ENCODE peak calls at places on chromosomes 4 and X, in eight cellular contexts. One of them, this sample, is unnamed.
A peak's percentile ranks its signal among the peaks of the same experiment; 100 is the strongest.

GRCh38 chr4:112970903-112971302 is 78.5 kb upstream of the ANK2 start:
- DNase-seq in transverse colon: no peak
- DNase-seq in progenitor cell of endocrine pancreas: no peak
- DNase-seq in ovary: no peak
- DNase-seq in lower leg skin: no peak
- DNase-seq in HFFc6: no peak
- DNase-seq in IMR-90: no peak
- DNase-seq in MCF 10A: no peak
- DNase-seq in this sample: no peak

GRCh38 chr4:139740531-139741041 is 75.0 kb downstream of the MGST2 start:
- DNase-seq in transverse colon: peak; percentile 39
- DNase-seq in progenitor cell of endocrine pancreas: no peak
- DNase-seq in ovary: peak; percentile 61
- DNase-seq in lower leg skin: peak; percentile 91
- DNase-seq in HFFc6: peak; percentile 75
- DNase-seq in IMR-90: peak; percentile 97
- DNase-seq in MCF 10A: peak; percentile 93
- DNase-seq in this sample: no peak

GRCh38 chrX:150731795-150732194 is 38.6 kb downstream of the MTMR1 start:
- DNase-seq in transverse colon: no peak
- DNase-seq in progenitor cell of endocrine pancreas: no peak
- DNase-seq in ovary: no peak
- DNase-seq in lower leg skin: no peak
- DNase-seq in HFFc6: peak; percentile 85
- DNase-seq in IMR-90: peak; percentile 97
- DNase-seq in MCF 10A: peak; percentile 93
- DNase-seq in this sample: no peak

GRCh38 chr4:155629183-155629825 is 37.3 kb upstream of the GUCY1A1 start:
- DNase-seq in transverse colon: no peak
- DNase-seq in progenitor cell of endocrine pancreas: no peak
- DNase-seq in ovary: no peak
- DNase-seq in lower leg skin: no peak
- DNase-seq in HFFc6: peak; percentile 63
- DNase-seq in IMR-90: peak; percentile 59
- DNase-seq in MCF 10A: peak; percentile 21
- DNase-seq in this sample: no peak

GRCh38 chr4:56844817-56845580 is 23.5 kb upstream of the SPINK2 start:
- DNase-seq in transverse colon: no peak
- DNase-seq in progenitor cell of endocrine pancreas: no peak
- DNase-seq in ovary: no peak
- DNase-seq in lower leg skin: no peak
- DNase-seq in HFFc6: no peak
- DNase-seq in IMR-90: no peak
- DNase-seq in MCF 10A: no peak
- DNase-seq in this sample: no peak

GRCh38 chr4:57153207-57153606 is 43.0 kb upstream of the IGFBP7 start:
- DNase-seq in transverse colon: no peak
- DNase-seq in progenitor cell of endocrine pancreas: no peak
- DNase-seq in ovary: no peak
- DNase-seq in lower leg skin: no peak
- DNase-seq in HFFc6: no peak
- DNase-seq in IMR-90: no peak
- DNase-seq in MCF 10A: no peak
- DNase-seq in this sample: no peak

GRCh38 chrX:40240844-40241243 is 143.1 kb upstream of the BCOR start:
- DNase-seq in transverse colon: no peak
- DNase-seq in progenitor cell of endocrine pancreas: no peak
- DNase-seq in ovary: no peak
- DNase-seq in lower leg skin: no peak
- DNase-seq in HFFc6: no peak
- DNase-seq in IMR-90: no peak
- DNase-seq in MCF 10A: no peak
- DNase-seq in this sample: no peak

GRCh38 chrX:79259073-79259689 is 108.0 kb downstream of the ITM2A start:
- DNase-seq in transverse colon: no peak
- DNase-seq in progenitor cell of endocrine pancreas: no peak
- DNase-seq in ovary: no peak
- DNase-seq in lower leg skin: no peak
- DNase-seq in HFFc6: no peak
- DNase-seq in IMR-90: no peak
- DNase-seq in MCF 10A: no peak
- DNase-seq in this sample: peak; percentile 22

GRCh38 chr4:120765271-120765985 is 157.1 kb downstream of the PRDM5 start:
- DNase-seq in transverse colon: no peak
- DNase-seq in progenitor cell of endocrine pancreas: no peak
- DNase-seq in ovary: no peak
- DNase-seq in lower leg skin: no peak
- DNase-seq in HFFc6: no peak
- DNase-seq in IMR-90: no peak
- DNase-seq in MCF 10A: no peak
- DNase-seq in this sample: no peak

DNA sequence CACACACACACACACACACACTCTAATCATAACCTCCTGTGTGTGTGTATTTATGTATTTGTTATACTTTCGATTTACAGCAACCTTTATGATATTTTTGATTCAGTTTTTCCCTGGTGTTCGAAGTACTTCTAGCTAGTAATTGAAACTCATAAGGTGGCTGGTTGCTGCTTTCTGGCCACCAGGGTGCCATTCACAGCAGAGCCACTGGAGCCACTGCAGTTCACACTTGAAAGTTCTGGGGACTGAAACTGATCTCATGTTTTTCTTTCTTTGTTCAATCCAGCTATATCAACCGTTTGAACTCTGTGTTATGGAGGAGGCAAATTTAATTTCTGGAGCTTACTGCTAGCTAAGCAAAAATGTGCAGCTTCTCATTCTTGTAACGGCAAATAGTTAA is 419.4 kb downstream of the ADGRL3 start:
- DNase-seq in transverse colon: no peak
- DNase-seq in progenitor cell of endocrine pancreas: no peak
- DNase-seq in ovary: no peak
- DNase-seq in lower leg skin: no peak
- DNase-seq in HFFc6: no peak
- DNase-seq in IMR-90: no peak
- DNase-seq in MCF 10A: no peak
- DNase-seq in this sample: no peak
- TF ChIP-seq CTCF in transverse colon: no peak
- TF ChIP-seq CTCF in progenitor cell of endocrine pancreas: peak; percentile 49
- TF ChIP-seq CTCF in ovary: no peak
- TF ChIP-seq CTCF in lower leg skin: no peak
- TF ChIP-seq CTCF in HFFc6: no peak
- TF ChIP-seq CTCF in IMR-90: no peak
- TF ChIP-seq CTCF in MCF 10A: no peak
- TF ChIP-seq CTCF in this sample: no peak

DNA sequence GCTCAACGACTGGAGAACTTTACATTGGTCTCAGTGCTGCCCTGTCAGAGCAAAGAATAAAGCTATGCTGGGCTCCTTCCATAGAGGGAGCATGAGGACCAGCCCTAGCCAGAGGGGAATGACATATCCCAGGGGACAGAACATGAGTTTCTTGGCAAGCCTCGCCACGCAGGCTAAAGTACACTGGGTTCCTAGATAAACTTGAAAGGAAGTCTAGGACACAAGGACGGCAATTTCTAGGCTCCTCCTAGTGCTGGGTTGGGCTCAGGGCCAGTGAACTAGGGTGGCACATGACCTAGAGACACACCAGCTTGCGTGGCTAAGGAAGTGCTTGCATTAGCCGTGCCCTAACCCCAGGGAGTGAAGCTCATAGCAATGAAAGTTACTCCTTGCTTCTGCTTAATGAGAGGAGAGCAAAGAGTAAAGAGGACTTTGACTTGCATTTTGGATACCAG is 141.0 kb downstream of the MAB21L2 start:
- DNase-seq in transverse colon: peak; percentile 92
- DNase-seq in progenitor cell of endocrine pancreas: no peak
- DNase-seq in ovary: peak; percentile 79
- DNase-seq in lower leg skin: peak; percentile 91
- DNase-seq in HFFc6: no peak
- DNase-seq in IMR-90: no peak
- DNase-seq in MCF 10A: peak; percentile 93
- DNase-seq in this sample: no peak
- TF ChIP-seq CTCF in transverse colon: peak; percentile 46
- TF ChIP-seq CTCF in progenitor cell of endocrine pancreas: no peak
- TF ChIP-seq CTCF in ovary: no peak
- TF ChIP-seq CTCF in lower leg skin: no peak
- TF ChIP-seq CTCF in HFFc6: no peak
- TF ChIP-seq CTCF in IMR-90: no peak
- TF ChIP-seq CTCF in MCF 10A: peak; percentile 24
- TF ChIP-seq CTCF in this sample: no peak

DNA sequence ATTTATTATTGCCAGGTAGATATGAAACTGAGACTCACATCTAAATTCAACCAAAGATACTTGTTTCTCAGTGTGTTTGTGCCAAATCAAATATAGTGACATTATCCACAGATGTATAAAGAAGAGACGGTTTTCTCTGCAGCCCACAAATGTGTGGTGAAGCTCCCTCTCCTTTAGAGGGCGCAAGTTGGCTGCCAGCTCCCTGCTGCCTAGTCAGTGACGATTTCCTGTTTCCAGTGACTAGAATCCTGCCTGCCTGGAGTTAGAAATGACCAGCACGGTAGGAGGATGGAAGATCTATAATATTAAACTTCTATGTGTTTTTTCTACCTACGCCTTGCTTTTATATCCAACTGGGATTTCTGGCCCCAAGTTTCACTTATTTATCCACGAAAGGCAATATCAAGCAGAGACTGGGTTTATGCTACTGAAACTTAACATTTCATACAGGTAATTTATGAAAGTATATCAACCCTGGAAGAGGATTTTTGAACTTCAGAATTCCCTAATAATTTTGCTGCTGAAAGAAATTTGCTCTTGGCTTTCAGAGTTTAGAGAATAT is 1793.7 kb upstream of the TENM3 start:
- DNase-seq in transverse colon: no peak
- DNase-seq in progenitor cell of endocrine pancreas: no peak
- DNase-seq in ovary: no peak
- DNase-seq in lower leg skin: no peak
- DNase-seq in HFFc6: no peak
- DNase-seq in IMR-90: peak; percentile 21
- DNase-seq in MCF 10A: peak; percentile 77
- DNase-seq in this sample: peak; percentile 37
- TF ChIP-seq CTCF in transverse colon: no peak
- TF ChIP-seq CTCF in progenitor cell of endocrine pancreas: peak; percentile 71
- TF ChIP-seq CTCF in ovary: no peak
- TF ChIP-seq CTCF in lower leg skin: no peak
- TF ChIP-seq CTCF in HFFc6: no peak
- TF ChIP-seq CTCF in IMR-90: peak; percentile 26
- TF ChIP-seq CTCF in MCF 10A: peak; percentile 69
- TF ChIP-seq CTCF in this sample: peak; percentile 28

GRCh38 chrX:37926700-37927099 is 79.3 kb upstream of the DYNLT3 start:
- DNase-seq in transverse colon: no peak
- DNase-seq in progenitor cell of endocrine pancreas: no peak
- DNase-seq in ovary: no peak
- DNase-seq in lower leg skin: no peak
- DNase-seq in HFFc6: peak; percentile 32
- DNase-seq in IMR-90: peak; percentile 41
- DNase-seq in MCF 10A: peak; percentile 45
- DNase-seq in this sample: no peak
- TF ChIP-seq CTCF in transverse colon: peak; percentile 47
- TF ChIP-seq CTCF in progenitor cell of endocrine pancreas: peak; percentile 56
- TF ChIP-seq CTCF in ovary: peak; percentile 43
- TF ChIP-seq CTCF in lower leg skin: no peak
- TF ChIP-seq CTCF in HFFc6: peak; percentile 78
- TF ChIP-seq CTCF in IMR-90: peak; percentile 61
- TF ChIP-seq CTCF in MCF 10A: peak; percentile 52
- TF ChIP-seq CTCF in this sample: peak; percentile 27

DNA sequence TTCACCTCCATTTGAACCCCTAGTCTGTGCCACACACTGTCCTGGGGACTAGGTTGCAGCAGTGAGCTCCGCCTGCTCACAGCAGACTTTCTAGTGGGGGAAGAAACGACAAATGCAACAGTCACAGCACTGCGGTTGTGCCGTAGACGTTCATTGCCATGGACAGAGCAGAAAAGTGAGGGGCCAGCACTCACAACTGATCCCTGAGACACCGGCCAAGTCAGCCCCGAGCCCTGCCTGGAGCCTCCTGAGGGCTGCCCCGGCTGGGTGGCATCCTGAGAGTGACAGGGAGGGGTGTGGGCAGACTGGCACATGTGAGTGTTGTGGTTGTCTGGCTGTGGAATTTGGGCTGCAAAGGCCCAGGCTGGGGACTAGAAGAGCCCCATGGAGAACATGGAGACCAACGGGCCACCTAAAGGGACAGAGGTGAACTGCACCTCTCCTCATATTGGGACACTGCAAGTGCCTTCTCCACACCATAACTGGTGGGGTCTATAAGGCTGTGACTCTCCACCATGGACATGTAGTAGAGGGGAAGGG is 4.6 kb downstream of the DUSP9 start:
- DNase-seq in transverse colon: no peak
- DNase-seq in progenitor cell of endocrine pancreas: no peak
- DNase-seq in ovary: no peak
- DNase-seq in lower leg skin: peak; percentile 48
- DNase-seq in HFFc6: no peak
- DNase-seq in IMR-90: no peak
- DNase-seq in MCF 10A: peak; percentile 14
- DNase-seq in this sample: no peak
- TF ChIP-seq CTCF in transverse colon: peak; percentile 12
- TF ChIP-seq CTCF in progenitor cell of endocrine pancreas: peak; percentile 42
- TF ChIP-seq CTCF in ovary: no peak
- TF ChIP-seq CTCF in lower leg skin: no peak
- TF ChIP-seq CTCF in HFFc6: peak; percentile 56
- TF ChIP-seq CTCF in IMR-90: peak; percentile 14
- TF ChIP-seq CTCF in MCF 10A: peak; percentile 12
- TF ChIP-seq CTCF in this sample: no peak

GRCh38 chrX:119573222-119573621 is 1.1 kb upstream of the UBE2A start:
- DNase-seq in transverse colon: no peak
- DNase-seq in progenitor cell of endocrine pancreas: no peak
- DNase-seq in ovary: no peak
- DNase-seq in lower leg skin: no peak
- DNase-seq in HFFc6: no peak
- DNase-seq in IMR-90: no peak
- DNase-seq in MCF 10A: no peak
- DNase-seq in this sample: no peak

GRCh38 chrX:119570351-119570835 is 4.0 kb upstream of the UBE2A start:
- DNase-seq in transverse colon: no peak
- DNase-seq in progenitor cell of endocrine pancreas: no peak
- DNase-seq in ovary: no peak
- DNase-seq in lower leg skin: no peak
- DNase-seq in HFFc6: no peak
- DNase-seq in IMR-90: no peak
- DNase-seq in MCF 10A: no peak
- DNase-seq in this sample: no peak

GRCh38 chrX:119573840-119574393 is 446 bp upstream of the UBE2A start:
- DNase-seq in transverse colon: no peak
- DNase-seq in progenitor cell of endocrine pancreas: no peak
- DNase-seq in ovary: peak; percentile 45
- DNase-seq in lower leg skin: no peak
- DNase-seq in HFFc6: peak; percentile 8
- DNase-seq in IMR-90: peak; percentile 20
- DNase-seq in MCF 10A: peak; percentile 42
- DNase-seq in this sample: peak; percentile 28

GRCh38 chrX:119579414-119579813 is 5.1 kb downstream of the UBE2A start:
- DNase-seq in transverse colon: no peak
- DNase-seq in progenitor cell of endocrine pancreas: no peak
- DNase-seq in ovary: no peak
- DNase-seq in lower leg skin: no peak
- DNase-seq in HFFc6: no peak
- DNase-seq in IMR-90: no peak
- DNase-seq in MCF 10A: no peak
- DNase-seq in this sample: no peak

GRCh38 chrX:119574394-119575266 is at the start of gene UBE2A:
- DNase-seq in transverse colon: peak; percentile 92
- DNase-seq in progenitor cell of endocrine pancreas: peak; percentile 80
- DNase-seq in ovary: peak; percentile 91
- DNase-seq in lower leg skin: peak; percentile 98
- DNase-seq in HFFc6: peak; percentile 80
- DNase-seq in IMR-90: peak; percentile 87
- DNase-seq in MCF 10A: peak; percentile 83
- DNase-seq in this sample: peak; percentile 92
- TF ChIP-seq CTCF in transverse colon: peak; percentile 38
- TF ChIP-seq CTCF in progenitor cell of endocrine pancreas: peak; percentile 34
- TF ChIP-seq CTCF in ovary: peak; percentile 14
- TF ChIP-seq CTCF in lower leg skin: no peak
- TF ChIP-seq CTCF in HFFc6: peak; percentile 65
- TF ChIP-seq CTCF in IMR-90: peak; percentile 38
- TF ChIP-seq CTCF in MCF 10A: peak; percentile 38
- TF ChIP-seq CTCF in this sample: peak; percentile 11

GRCh38 chr4:16508968-16509367 is 282.7 kb upstream of the TAPT1 start:
- DNase-seq in transverse colon: no peak
- DNase-seq in progenitor cell of endocrine pancreas: no peak
- DNase-seq in ovary: no peak
- DNase-seq in lower leg skin: no peak
- DNase-seq in HFFc6: no peak
- DNase-seq in IMR-90: no peak
- DNase-seq in MCF 10A: no peak
- DNase-seq in this sample: no peak
- TF ChIP-seq CTCF in transverse colon: peak; percentile 6
- TF ChIP-seq CTCF in progenitor cell of endocrine pancreas: peak; percentile 26
- TF ChIP-seq CTCF in ovary: no peak
- TF ChIP-seq CTCF in lower leg skin: no peak
- TF ChIP-seq CTCF in HFFc6: peak; percentile 79
- TF ChIP-seq CTCF in IMR-90: peak; percentile 32
- TF ChIP-seq CTCF in MCF 10A: peak; percentile 15
- TF ChIP-seq CTCF in this sample: peak; percentile 2

This sample was measured in GM10248.